ENCODE peak calls at places on chromosomes 5 and 9, in nine cellular contexts. W, F, Z, X, P, U, J, R and H are unnamed samples.

GRCh38 chr9:98222885-98223640 is 30.6 kb upstream of the CORO2A start:
- DNase-seq in W (no peak), F (peak), Z (no peak), X (no peak), P (peak), U (no peak), J (peak), R (no peak), H (no peak)

GRCh38 chr9:129440394-129441186 is 180.3 kb downstream of the C9orf50 start:
- DNase-seq in W (no peak), F (no peak), Z (no peak), X (no peak), P (no peak), U (no peak), J (no peak), R (no peak), H (no peak)

GRCh38 chr5:143148461-143149170 is 254.9 kb downstream of the NR3C1 start:
- DNase-seq in W (no peak), F (peak), Z (peak), X (no peak), P (no peak), U (no peak), J (no peak), R (no peak), H (no peak)

GRCh38 chr9:72154468-72155281 is 5.4 kb downstream of the GDA start:
- DNase-seq in W (no peak), F (no peak), Z (no peak), X (no peak), P (peak), U (peak), J (no peak), R (peak), H (no peak)

GRCh38 chr9:81682797-81683196 is 6.5 kb downstream of the TLE1 start:
- DNase-seq in W (no peak), F (no peak), Z (peak), X (no peak), P (no peak), U (peak), J (no peak), R (no peak), H (no peak)

GRCh38 chr5:110414360-110414759 is 312.1 kb downstream of the TMEM232 start:
- DNase-seq in W (no peak), F (peak), Z (no peak), X (no peak), P (no peak), U (no peak), J (no peak), R (no peak), H (peak)

GRCh38 chr5:113693621-113694130 is 180.2 kb downstream of the YTHDC2 start:
- DNase-seq in W (no peak), F (no peak), Z (no peak), X (no peak), P (no peak), U (no peak), J (no peak), R (no peak), H (no peak)

GRCh38 chr5:34684281-34684979 is 28.3 kb downstream of the RAI14 start:
- DNase-seq in W (no peak), F (peak), Z (no peak), X (no peak), P (peak), U (no peak), J (no peak), R (no peak), H (no peak)

GRCh38 chr5:157356576-157356975 is 90.7 kb downstream of the CYFIP2 start:
- DNase-seq in W (no peak), F (no peak), Z (no peak), X (no peak), P (no peak), U (no peak), J (no peak), R (no peak), H (no peak)

DNA sequence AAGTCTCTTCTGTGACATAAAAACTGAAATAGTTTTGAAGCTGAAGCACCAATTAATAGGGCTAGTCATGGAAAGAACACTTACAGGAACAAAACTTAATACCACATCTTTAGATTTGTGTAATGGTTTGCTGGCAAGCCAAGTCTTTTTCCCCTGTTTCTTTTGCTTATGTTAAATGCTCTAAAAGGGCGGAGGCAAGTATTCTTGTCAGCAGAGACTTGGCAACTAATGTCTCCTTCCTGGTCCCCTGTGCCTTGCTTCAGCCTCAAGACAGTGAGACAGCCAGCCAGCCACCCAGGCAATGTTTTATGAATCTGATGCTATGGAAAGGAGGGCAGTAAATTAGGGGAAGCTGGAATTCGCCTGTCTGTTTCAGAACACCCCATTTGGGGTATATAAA is 45.7 kb downstream of the PRRC1 start:
- DNase-seq in W (no peak), F (no peak), Z (peak), X (no peak), P (no peak), U (no peak), J (no peak), R (no peak), H (peak)
- TF ChIP-seq POLR2A in W (no peak), F (no peak), Z (no peak), X (no peak), P (no peak), U (no peak), J (no peak), R (no peak), H (no peak)

DNA sequence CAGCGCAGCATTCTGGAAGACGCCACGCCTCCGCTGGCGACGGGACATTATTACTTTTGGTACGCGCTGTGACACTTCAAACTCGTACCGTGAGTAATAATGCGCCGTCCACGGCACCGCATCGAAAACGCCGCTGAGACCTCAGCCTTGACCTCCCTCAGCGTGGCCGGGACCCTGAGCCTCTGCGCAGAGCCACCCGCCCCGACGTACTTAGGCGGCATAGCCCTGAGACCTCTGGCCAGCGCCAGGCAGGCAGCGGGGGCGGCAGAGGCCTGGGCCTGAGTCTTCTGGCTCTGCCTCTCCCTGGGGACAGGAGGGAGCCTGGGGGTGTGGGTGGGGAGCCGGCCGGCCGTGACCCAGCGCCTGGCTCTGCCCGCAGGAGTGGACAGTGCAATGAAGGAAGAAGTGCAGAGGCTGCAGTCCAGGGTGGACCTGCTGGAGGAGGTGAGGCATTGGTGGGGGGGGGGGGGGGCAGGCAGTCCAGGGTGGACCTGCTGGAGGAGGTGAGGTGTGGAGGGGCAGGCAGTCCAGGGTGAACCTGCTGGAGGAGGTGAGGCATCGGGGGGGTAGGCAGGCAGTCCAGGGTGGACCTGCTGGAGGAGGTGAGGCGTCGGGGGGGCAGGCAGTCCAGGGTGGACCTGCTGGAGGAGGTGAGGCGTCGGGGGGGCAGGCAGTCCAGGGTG is 8.0 kb downstream of the EGFL7 start:
- DNase-seq in W (no peak), F (no peak), Z (no peak), X (no peak), P (no peak), U (no peak), J (no peak), R (no peak), H (no peak)
- H3K27ac ChIP-seq in W (no peak), F (no peak), Z (peak), X (no peak), P (no peak), U (no peak), J (no peak), R (no peak), H (no peak)

GRCh38 chr9:35759795-35760194 is 5.7 kb upstream of the MSMP start:
- DNase-seq in W (no peak), F (no peak), Z (no peak), X (no peak), P (no peak), U (no peak), J (no peak), R (no peak), H (no peak)

GRCh38 chr9:35758475-35759050 is 4.5 kb upstream of the MSMP start:
- DNase-seq in W (no peak), F (no peak), Z (no peak), X (no peak), P (no peak), U (no peak), J (no peak), R (no peak), H (no peak)

GRCh38 chr9:35756743-35757526 is 2.9 kb upstream of the MSMP start:
- DNase-seq in W (peak), F (no peak), Z (peak), X (peak), P (peak), U (peak), J (peak), R (peak), H (no peak)

GRCh38 chr9:35756275-35756742 is 2.2 kb upstream of the MSMP start:
- DNase-seq in W (peak), F (no peak), Z (peak), X (peak), P (no peak), U (peak), J (peak), R (peak), H (no peak)

GRCh38 chr9:35757527-35758275 is 3.6 kb upstream of the MSMP start:
- DNase-seq in W (no peak), F (no peak), Z (peak), X (no peak), P (peak), U (no peak), J (no peak), R (peak), H (no peak)
- TF ChIP-seq POLR2A in W (no peak), F (no peak), Z (no peak), X (no peak), P (peak), U (no peak), J (no peak), R (no peak), H (no peak)

GRCh38 chr5:5978501-5979361 is 399.6 kb downstream of the MED10 start:
- DNase-seq in W (no peak), F (no peak), Z (no peak), X (no peak), P (no peak), U (no peak), J (no peak), R (no peak), H (no peak)
- H3K27ac ChIP-seq in W (no peak), F (no peak), Z (no peak), X (peak), P (no peak), U (no peak), J (no peak), R (no peak), H (no peak)

GRCh38 chr5:14264605-14265316 is 121.6 kb downstream of the TRIO start:
- DNase-seq in W (peak), F (peak), Z (peak), X (peak), P (peak), U (peak), J (peak), R (peak), H (peak)
- TF ChIP-seq POLR2A in W (no peak), F (peak), Z (no peak), X (peak), P (peak), U (no peak), J (no peak), R (no peak), H (no peak)